ENCODE peak calls at places on chromosomes 11 and 22, in seven cellular contexts. H is brain microvascular endothelial cell; L is PC-9; G is stimulated activated CD8-positive, alpha-beta memory T cell treated with anti-CD3 and anti-CD28 coated beads, Interleukin-4, amount 100 ng/mL, for 48 hours; Z is fibroblast of lung; R is EL; S is NCI-H1930. X is an unnamed sample.

GRCh38 chr11:120858740-120859139 is 165.2 kb upstream of the TBCEL start:
- DNase-seq in S (no peak), L (no peak), H (peak), R (no peak), Z (peak), G (no peak), X (peak)

GRCh38 chr11:116636341-116636968 is 136.3 kb downstream of the BUD13 start:
- DNase-seq in S (no peak), Z (no peak), L (no peak), G (no peak), R (no peak), H (no peak), X (no peak)

GRCh38 chr11:14423633-14424032 is 64.7 kb upstream of the RRAS2 start:
- DNase-seq in G (no peak), S (no peak), L (peak), Z (peak), H (peak), R (peak), X (no peak)

GRCh38 chr11:34915136-34916013 is 804 bp downstream of the APIP start:
- DNase-seq in Z (peak), S (no peak), R (peak), G (no peak), L (no peak), H (peak), X (peak)

GRCh38 chr22:47456031-47456430 is 693.6 kb downstream of the TBC1D22A start:
- DNase-seq in L (no peak), R (no peak), H (no peak), S (no peak), Z (no peak), G (no peak), X (no peak)

GRCh38 chr11:68978931-68979591 is 1.7 kb downstream of the MRGPRD start:
- DNase-seq in H (no peak), R (no peak), S (no peak), Z (no peak), L (no peak), G (no peak), X (no peak)

GRCh38 chr11:56848105-56848809 is 99.8 kb upstream of the OR9G4 start:
- DNase-seq in L (no peak), S (no peak), G (no peak), R (no peak), H (no peak), Z (no peak), X (peak)

GRCh38 chr22:45628508-45628907 is 43.1 kb upstream of the ATXN10 start:
- DNase-seq in G (no peak), S (no peak), L (no peak), Z (no peak), R (no peak), H (no peak), X (no peak)

GRCh38 chr11:30113326-30113873 is 96.6 kb upstream of the KCNA4 start:
- DNase-seq in Z (no peak), S (no peak), R (no peak), H (no peak), G (no peak), L (no peak), X (peak)

GRCh38 chr11:72781063-72781312 is 12.9 kb downstream of the STARD10 start:
- DNase-seq in H (no peak), L (peak), Z (no peak), G (no peak), R (no peak), S (no peak), X (no peak)

GRCh38 chr22:49473286-49473685 is 354.4 kb downstream of the BRD1 start:
- DNase-seq in R (no peak), G (no peak), L (no peak), Z (no peak), H (no peak), S (no peak), X (no peak)

GRCh38 chr11:116716617-116717016 is 56.2 kb downstream of the BUD13 start:
- DNase-seq in R (no peak), H (no peak), S (no peak), L (no peak), G (no peak), Z (no peak), X (no peak)

GRCh38 chr22:22239311-22239939 is 5.2 kb upstream of the VPREB1 start:
- DNase-seq in H (no peak), L (no peak), G (no peak), S (no peak), R (no peak), Z (no peak), X (no peak)

GRCh38 chr11:77457340-77457739 is 16.6 kb downstream of the PAK1 start:
- DNase-seq in G (no peak), H (no peak), S (no peak), Z (no peak), R (no peak), L (no peak), X (no peak)

GRCh38 chr22:19473578-19473977 is 5.4 kb downstream of the UFD1 start:
- DNase-seq in Z (no peak), H (no peak), L (no peak), R (no peak), S (no peak), G (no peak), X (no peak)

GRCh38 chr11:102064316-102064715 is 17.1 kb downstream of the CFAP300 start:
- DNase-seq in H (no peak), R (no peak), G (no peak), L (no peak), S (no peak), Z (no peak), X (no peak)

GRCh38 chr11:76824083-76824939 is 36.4 kb upstream of the ACER3 start:
- DNase-seq in S (no peak), Z (peak), R (peak), L (peak), G (no peak), H (no peak), X (no peak)

GRCh38 chr22:20615021-20615420 is 107.6 kb downstream of the MED15 start:
- DNase-seq in S (no peak), Z (no peak), L (no peak), R (no peak), H (no peak), G (no peak), X (no peak)

GRCh38 chr22:27152033-27152432 is 494.6 kb downstream of the MIAT start:
- DNase-seq in H (peak), Z (no peak), L (no peak), R (no peak), G (no peak), S (no peak), X (no peak)

GRCh38 chr22:39954584-39955055 is 5.6 kb upstream of the TMA7B start:
- DNase-seq in Z (peak), G (peak), S (no peak), H (peak), L (peak), R (peak), X (no peak)

GRCh38 chr11:58286249-58286648 is 18.2 kb upstream of the OR10W1 start:
- DNase-seq in G (no peak), L (no peak), Z (peak), R (peak), S (no peak), H (peak), X (peak)

GRCh38 chr11:127651888-127652221 is 651.3 kb upstream of the KIRREL3 start:
- DNase-seq in G (no peak), Z (peak), H (peak), S (no peak), L (no peak), R (peak), X (peak)

GRCh38 chr11:18696638-18697225 is 1.8 kb upstream of the TMEM86A start:
- DNase-seq in H (peak), Z (peak), G (no peak), S (no peak), R (peak), L (peak), X (no peak)